ENCODE peak calls at places on chromosomes 5 and 9, in seven cellular contexts. P, X, T, F, H, B and E are unnamed samples.

GRCh38 chr5:113357696-113358476 is 76.9 kb downstream of the TSSK1B start:
- DNase-seq in X (peak), F (no peak), H (peak), P (no peak), T (no peak), B (no peak), E (no peak)

GRCh38 chr9:89444212-89444611 is 53.7 kb downstream of the SEMA4D start:
- DNase-seq in H (peak), P (no peak), X (no peak), T (no peak), B (no peak), F (no peak), E (peak)

GRCh38 chr9:84955155-84955554 is 285.6 kb downstream of the NTRK2 start:
- DNase-seq in T (no peak), B (no peak), X (no peak), P (no peak), F (no peak), H (peak), E (no peak)

GRCh38 chr5:135191084-135191826 is 157.2 kb upstream of the PITX1 start:
- DNase-seq in X (peak), H (peak), P (no peak), T (peak), F (peak), B (peak), E (peak)

GRCh38 chr9:112080831-112081542 is 94.1 kb downstream of the SUSD1 start:
- DNase-seq in F (no peak), B (no peak), T (no peak), P (no peak), X (no peak), H (no peak), E (no peak)

GRCh38 chr9:70428781-70429180 is 14.3 kb upstream of the KLF9 start:
- DNase-seq in P (no peak), H (no peak), X (peak), B (no peak), F (peak), T (no peak), E (no peak)

GRCh38 chr9:94014845-94015244 is 59.7 kb upstream of the BARX1 start:
- DNase-seq in P (peak), X (no peak), B (no peak), T (no peak), H (no peak), F (no peak), E (no peak)

GRCh38 chr5:82142928-82143577 is 135.1 kb downstream of the RPS23 start:
- DNase-seq in B (no peak), H (no peak), X (no peak), T (no peak), P (no peak), F (no peak), E (no peak)

GRCh38 chr5:148875205-148875875 is 48.9 kb downstream of the ADRB2 start:
- DNase-seq in F (no peak), T (no peak), X (peak), B (no peak), P (no peak), H (no peak), E (no peak)

GRCh38 chr9:112925058-112925641 is 34.5 kb upstream of the SLC46A2 start:
- DNase-seq in B (peak), H (no peak), X (peak), T (no peak), P (peak), F (peak), E (no peak)

GRCh38 chr5:6467591-6467990 is 18.9 kb downstream of the UBE2QL1 start:
- DNase-seq in T (no peak), B (no peak), P (no peak), F (no peak), H (no peak), X (no peak), E (no peak)

GRCh38 chr5:118597448-118597847 is 390.9 kb downstream of the DTWD2 start:
- DNase-seq in X (no peak), F (no peak), P (no peak), T (no peak), H (no peak), B (no peak), E (no peak)

GRCh38 chr5:172886396-172886932 is 52.4 kb downstream of the ERGIC1 start:
- DNase-seq in P (no peak), F (no peak), B (no peak), T (no peak), X (no peak), H (no peak), E (no peak)

GRCh38 chr5:15499528-15500325 is at the start of gene FBXL7:
- DNase-seq in B (peak), H (peak), X (peak), P (peak), F (peak), T (no peak), E (peak)

GRCh38 chr5:55708732-55709131 is 3.4 kb downstream of the SLC38A9 start:
- DNase-seq in F (no peak), T (no peak), H (no peak), B (no peak), X (peak), P (no peak), E (no peak)

GRCh38 chr5:128144491-128144890 is 60.9 kb downstream of the SLC12A2 start:
- DNase-seq in H (no peak), B (no peak), P (no peak), F (peak), T (no peak), X (peak), E (no peak)

GRCh38 chr5:16557477-16557876 is 59.3 kb downstream of the RETREG1 start:
- DNase-seq in X (no peak), B (no peak), P (no peak), F (no peak), H (no peak), T (no peak), E (no peak)

GRCh38 chr5:74167206-74167929 is 473.2 kb downstream of the ENC1 start:
- DNase-seq in H (no peak), X (peak), B (no peak), T (no peak), P (no peak), F (peak), E (no peak)